ENCODE peak calls at places on chromosomes 5 and 9, in seven cellular contexts. One of them, this sample, is unnamed.

GRCh38 chr9:5556101-5556500 is 45.8 kb downstream of the PDCD1LG2 start:
- DNase-seq in K562: no peak
- DNase-seq in HepG2: no peak
- DNase-seq in SK-N-SH: no peak
- DNase-seq in HCT116: no peak
- DNase-seq in GM12878: no peak
- DNase-seq in H1: no peak
- DNase-seq in this sample: no peak

GRCh38 chr9:37961346-37961745 is 57.4 kb upstream of the SLC25A51 start:
- DNase-seq in K562: no peak
- DNase-seq in HepG2: no peak
- DNase-seq in SK-N-SH: no peak
- DNase-seq in HCT116: no peak
- DNase-seq in GM12878: no peak
- DNase-seq in H1: no peak
- DNase-seq in this sample: no peak

GRCh38 chr9:92634712-92635605 is 35.0 kb downstream of the IPPK start:
- DNase-seq in K562: peak
- DNase-seq in HepG2: peak
- DNase-seq in SK-N-SH: peak
- DNase-seq in HCT116: peak
- DNase-seq in GM12878: peak
- DNase-seq in H1: peak
- DNase-seq in this sample: peak

GRCh38 chr9:126126012-126126411 is 200.6 kb upstream of the MVB12B start:
- DNase-seq in K562: no peak
- DNase-seq in HepG2: no peak
- DNase-seq in SK-N-SH: peak
- DNase-seq in HCT116: no peak
- DNase-seq in GM12878: no peak
- DNase-seq in H1: peak
- DNase-seq in this sample: no peak

GRCh38 chr5:57891443-57891842 is 408.8 kb upstream of the ACTBL2 start:
- DNase-seq in K562: no peak
- DNase-seq in HepG2: no peak
- DNase-seq in SK-N-SH: no peak
- DNase-seq in HCT116: no peak
- DNase-seq in GM12878: no peak
- DNase-seq in H1: no peak
- DNase-seq in this sample: no peak

GRCh38 chr5:156803404-156803803 is 46.7 kb upstream of the PPP1R2B start:
- DNase-seq in K562: no peak
- DNase-seq in HepG2: no peak
- DNase-seq in SK-N-SH: no peak
- DNase-seq in HCT116: no peak
- DNase-seq in GM12878: no peak
- DNase-seq in H1: no peak
- DNase-seq in this sample: no peak

GRCh38 chr9:14715102-14715501 is 7.4 kb downstream of the CER1 start:
- DNase-seq in K562: no peak
- DNase-seq in HepG2: no peak
- DNase-seq in SK-N-SH: no peak
- DNase-seq in HCT116: no peak
- DNase-seq in GM12878: no peak
- DNase-seq in H1: no peak
- DNase-seq in this sample: no peak

GRCh38 chr5:85533324-85533723 is 1084.4 kb upstream of the COX7C start:
- DNase-seq in K562: no peak
- DNase-seq in HepG2: no peak
- DNase-seq in SK-N-SH: no peak
- DNase-seq in HCT116: no peak
- DNase-seq in GM12878: no peak
- DNase-seq in H1: no peak
- DNase-seq in this sample: no peak

GRCh38 chr9:38281917-38282316 is 110.6 kb upstream of the ALDH1B1 start:
- DNase-seq in K562: no peak
- DNase-seq in HepG2: no peak
- DNase-seq in SK-N-SH: no peak
- DNase-seq in HCT116: no peak
- DNase-seq in GM12878: no peak
- DNase-seq in H1: no peak
- DNase-seq in this sample: no peak

GRCh38 chr9:86594724-86595123 is 240.5 kb upstream of the TUT7 start:
- DNase-seq in K562: no peak
- DNase-seq in HepG2: no peak
- DNase-seq in SK-N-SH: no peak
- DNase-seq in HCT116: no peak
- DNase-seq in GM12878: no peak
- DNase-seq in H1: no peak
- DNase-seq in this sample: no peak

GRCh38 chr5:59483971-59484472 is 409.5 kb downstream of the PDE4D start:
- DNase-seq in K562: no peak
- DNase-seq in HepG2: no peak
- DNase-seq in SK-N-SH: peak
- DNase-seq in HCT116: no peak
- DNase-seq in GM12878: no peak
- DNase-seq in H1: no peak
- DNase-seq in this sample: no peak

GRCh38 chr5:157670662-157671591 is at the start of gene C5orf52:
- DNase-seq in K562: no peak
- DNase-seq in HepG2: peak
- DNase-seq in SK-N-SH: peak
- DNase-seq in HCT116: no peak
- DNase-seq in GM12878: peak
- DNase-seq in H1: no peak
- DNase-seq in this sample: peak

GRCh38 chr5:105877592-105877991 is 1793.1 kb downstream of the EFNA5 start:
- DNase-seq in K562: no peak
- DNase-seq in HepG2: no peak
- DNase-seq in SK-N-SH: no peak
- DNase-seq in HCT116: no peak
- DNase-seq in GM12878: no peak
- DNase-seq in H1: no peak
- DNase-seq in this sample: peak

GRCh38 chr5:83126501-83126900 is 49.2 kb downstream of the XRCC4 start:
- DNase-seq in K562: no peak
- DNase-seq in HepG2: no peak
- DNase-seq in SK-N-SH: no peak
- DNase-seq in HCT116: no peak
- DNase-seq in GM12878: no peak
- DNase-seq in H1: no peak
- DNase-seq in this sample: no peak

GRCh38 chr5:125829349-125829748 is 593.9 kb upstream of the GRAMD2B start:
- DNase-seq in K562: no peak
- DNase-seq in HepG2: no peak
- DNase-seq in SK-N-SH: no peak
- DNase-seq in HCT116: no peak
- DNase-seq in GM12878: no peak
- DNase-seq in H1: no peak
- DNase-seq in this sample: no peak

GRCh38 chr5:6941635-6942034 is 228.4 kb downstream of the TENT4A start:
- DNase-seq in K562: no peak
- DNase-seq in HepG2: no peak
- DNase-seq in SK-N-SH: no peak
- DNase-seq in HCT116: no peak
- DNase-seq in GM12878: no peak
- DNase-seq in H1: no peak
- DNase-seq in this sample: no peak

GRCh38 chr9:105065119-105066088 is 137.4 kb upstream of the ABCA1 start:
- DNase-seq in K562: no peak
- DNase-seq in HepG2: peak
- DNase-seq in SK-N-SH: no peak
- DNase-seq in HCT116: no peak
- DNase-seq in GM12878: no peak
- DNase-seq in H1: no peak
- DNase-seq in this sample: no peak

GRCh38 chr5:56983593-56984361 is 31.9 kb upstream of the MIER3 start:
- DNase-seq in K562: peak
- DNase-seq in HepG2: peak
- DNase-seq in SK-N-SH: no peak
- DNase-seq in HCT116: no peak
- DNase-seq in GM12878: no peak
- DNase-seq in H1: no peak
- DNase-seq in this sample: no peak

GRCh38 chr9:129675656-129676055 is 10.2 kb downstream of the PRRX2 start:
- DNase-seq in K562: no peak
- DNase-seq in HepG2: no peak
- DNase-seq in SK-N-SH: peak
- DNase-seq in HCT116: no peak
- DNase-seq in GM12878: no peak
- DNase-seq in H1: peak
- DNase-seq in this sample: no peak

GRCh38 chr9:112059980-112060348 is 115.1 kb downstream of the SUSD1 start:
- DNase-seq in K562: no peak
- DNase-seq in HepG2: no peak
- DNase-seq in SK-N-SH: no peak
- DNase-seq in HCT116: no peak
- DNase-seq in GM12878: no peak
- DNase-seq in H1: no peak
- DNase-seq in this sample: no peak

GRCh38 chr5:16690243-16690839 is 73.5 kb upstream of the RETREG1 start:
- DNase-seq in K562: peak
- DNase-seq in HepG2: peak
- DNase-seq in SK-N-SH: peak
- DNase-seq in HCT116: peak
- DNase-seq in GM12878: no peak
- DNase-seq in H1: peak
- DNase-seq in this sample: peak

GRCh38 chr9:14092344-14092743 is 221.6 kb downstream of the NFIB start:
- DNase-seq in K562: no peak
- DNase-seq in HepG2: no peak
- DNase-seq in SK-N-SH: no peak
- DNase-seq in HCT116: no peak
- DNase-seq in GM12878: no peak
- DNase-seq in H1: no peak
- DNase-seq in this sample: no peak

GRCh38 chr9:128160603-128160987 is 530 bp downstream of the BBLN start:
- DNase-seq in K562: peak
- DNase-seq in HepG2: no peak
- DNase-seq in SK-N-SH: peak
- DNase-seq in HCT116: no peak
- DNase-seq in GM12878: no peak
- DNase-seq in H1: no peak
- DNase-seq in this sample: peak

GRCh38 chr5:142770650-142771609 is 753 bp downstream of the ARHGAP26 start:
- DNase-seq in K562: peak
- DNase-seq in HepG2: peak
- DNase-seq in SK-N-SH: peak
- DNase-seq in HCT116: no peak
- DNase-seq in GM12878: no peak
- DNase-seq in H1: peak
- DNase-seq in this sample: peak
- TF ChIP-seq JUND in K562: no peak
- TF ChIP-seq JUND in HepG2: no peak
- TF ChIP-seq JUND in SK-N-SH: no peak
- TF ChIP-seq JUND in HCT116: no peak
- TF ChIP-seq JUND in GM12878: no peak
- TF ChIP-seq JUND in H1: no peak
- TF ChIP-seq JUND in this sample: no peak

GRCh38 chr9:8437878-8438277 is 638.3 kb upstream of the DMAC1 start:
- DNase-seq in K562: no peak
- DNase-seq in HepG2: no peak
- DNase-seq in SK-N-SH: peak
- DNase-seq in HCT116: no peak
- DNase-seq in GM12878: no peak
- DNase-seq in H1: no peak
- DNase-seq in this sample: no peak
- TF ChIP-seq JUND in K562: no peak
- TF ChIP-seq JUND in HepG2: no peak
- TF ChIP-seq JUND in SK-N-SH: no peak
- TF ChIP-seq JUND in HCT116: no peak
- TF ChIP-seq JUND in GM12878: no peak
- TF ChIP-seq JUND in H1: no peak
- TF ChIP-seq JUND in this sample: no peak

GRCh38 chr5:179259731-179260323 is 85.4 kb downstream of the ADAMTS2 start:
- DNase-seq in K562: no peak
- DNase-seq in HepG2: no peak
- DNase-seq in SK-N-SH: peak
- DNase-seq in HCT116: no peak
- DNase-seq in GM12878: no peak
- DNase-seq in H1: peak
- DNase-seq in this sample: no peak
- TF ChIP-seq JUND in K562: no peak
- TF ChIP-seq JUND in HepG2: no peak
- TF ChIP-seq JUND in SK-N-SH: no peak
- TF ChIP-seq JUND in HCT116: no peak
- TF ChIP-seq JUND in GM12878: no peak
- TF ChIP-seq JUND in H1: no peak
- TF ChIP-seq JUND in this sample: no peak

GRCh38 chr5:4880304-4880741 is 259.8 kb upstream of the ADAMTS16 start:
- DNase-seq in K562: no peak
- DNase-seq in HepG2: no peak
- DNase-seq in SK-N-SH: no peak
- DNase-seq in HCT116: no peak
- DNase-seq in GM12878: no peak
- DNase-seq in H1: no peak
- DNase-seq in this sample: no peak
- TF ChIP-seq JUND in K562: no peak
- TF ChIP-seq JUND in HepG2: no peak
- TF ChIP-seq JUND in SK-N-SH: no peak
- TF ChIP-seq JUND in HCT116: no peak
- TF ChIP-seq JUND in GM12878: no peak
- TF ChIP-seq JUND in H1: no peak
- TF ChIP-seq JUND in this sample: no peak